ENCODE peak calls at places on chromosomes 7 and 10, in four cellular contexts. One of them, this sample, is unnamed.

GRCh38 chr7:69166979-69167516 is 431.2 kb upstream of the AUTS2 start:
- DNase-seq in heart left ventricle: no peak
- DNase-seq in suprapubic skin: no peak
- DNase-seq in IMR-90: no peak
- DNase-seq in this sample: no peak

GRCh38 chr10:2508971-2509605 is 558.3 kb upstream of the PFKP start:
- DNase-seq in suprapubic skin: no peak
- DNase-seq in heart left ventricle: no peak
- DNase-seq in IMR-90: peak
- DNase-seq in this sample: no peak

GRCh38 chr7:35725280-35725680 is 30.3 kb upstream of the HERPUD2 start:
- DNase-seq in IMR-90: no peak
- DNase-seq in suprapubic skin: no peak
- DNase-seq in heart left ventricle: no peak
- DNase-seq in this sample: no peak

GRCh38 chr10:47243356-47243755 is 56.6 kb upstream of the GDF10 start:
- DNase-seq in suprapubic skin: no peak
- DNase-seq in heart left ventricle: no peak
- DNase-seq in IMR-90: no peak
- DNase-seq in this sample: peak

GRCh38 chr10:77846718-77847311 is 79.7 kb downstream of the DLG5 start:
- DNase-seq in suprapubic skin: peak
- DNase-seq in IMR-90: peak
- DNase-seq in heart left ventricle: peak
- DNase-seq in this sample: peak

GRCh38 chr10:14032406-14032998 is 298.2 kb downstream of the FRMD4A start:
- DNase-seq in heart left ventricle: no peak
- DNase-seq in suprapubic skin: no peak
- DNase-seq in IMR-90: no peak
- DNase-seq in this sample: no peak

GRCh38 chr7:55280031-55280454 is 85.1 kb upstream of the LANCL2 start:
- DNase-seq in heart left ventricle: peak
- DNase-seq in suprapubic skin: no peak
- DNase-seq in IMR-90: peak
- DNase-seq in this sample: peak

GRCh38 chr7:27585781-27586447 is 76.8 kb downstream of the HIBADH start:
- DNase-seq in heart left ventricle: no peak
- DNase-seq in IMR-90: no peak
- DNase-seq in suprapubic skin: no peak
- DNase-seq in this sample: no peak

GRCh38 chr10:78210976-78211375 is 177.3 kb downstream of the RPS24 start:
- DNase-seq in IMR-90: no peak
- DNase-seq in heart left ventricle: no peak
- DNase-seq in suprapubic skin: no peak
- DNase-seq in this sample: no peak

GRCh38 chr7:134367956-134368749 is 51.4 kb upstream of the SLC35B4 start:
- DNase-seq in heart left ventricle: no peak
- DNase-seq in IMR-90: no peak
- DNase-seq in suprapubic skin: no peak
- DNase-seq in this sample: no peak

GRCh38 chr10:94545277-94546057 is at the start of gene HELLS:
- DNase-seq in heart left ventricle: peak
- DNase-seq in IMR-90: peak
- DNase-seq in suprapubic skin: peak
- DNase-seq in this sample: peak
- TF ChIP-seq POLR2A in heart left ventricle: no peak
- TF ChIP-seq POLR2A in IMR-90: peak
- TF ChIP-seq POLR2A in suprapubic skin: no peak
- TF ChIP-seq POLR2A in this sample: no peak

DNA sequence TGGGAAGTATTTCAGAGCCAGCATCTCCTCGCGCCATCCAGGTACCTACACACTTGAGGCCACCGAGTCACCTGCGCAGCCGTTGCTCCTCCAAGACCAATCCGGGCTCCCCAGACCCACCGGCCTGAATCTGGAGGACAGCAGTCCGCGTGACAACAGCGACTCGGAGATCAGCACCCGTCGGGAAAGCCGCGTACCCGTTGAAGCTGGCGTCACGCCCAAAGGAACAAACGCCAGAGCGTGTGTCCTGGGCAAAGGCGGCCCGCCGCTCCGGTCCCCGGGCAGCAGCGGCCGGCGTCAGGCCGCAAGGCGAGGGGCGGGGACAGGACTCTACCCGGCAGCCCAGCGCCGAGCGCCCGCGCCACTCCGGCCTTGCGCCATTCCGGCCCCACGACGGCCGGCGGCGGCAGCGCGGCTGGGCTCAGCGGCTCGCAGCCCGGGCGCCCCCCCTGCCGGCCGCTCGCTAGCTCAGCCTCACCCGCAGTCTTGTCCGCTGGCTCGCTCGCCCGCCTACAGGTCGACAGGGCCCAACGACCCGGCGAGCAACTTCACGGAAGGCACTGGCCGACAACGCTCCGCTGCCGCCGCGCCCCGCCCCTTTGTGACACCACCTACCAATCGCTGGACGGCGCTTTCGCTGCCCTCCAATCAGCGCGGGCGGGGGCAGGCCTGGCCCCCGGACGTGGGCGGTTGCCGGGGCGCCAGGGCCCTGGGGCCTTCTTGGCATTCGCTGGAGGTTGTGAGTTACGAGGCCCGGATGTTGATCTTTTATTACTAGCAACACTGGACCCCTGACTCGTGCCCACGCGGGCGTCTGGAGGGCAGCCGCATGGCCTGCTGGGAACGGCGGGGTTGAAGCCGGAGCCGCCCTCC is at the start of gene ZFAND4:
- DNase-seq in heart left ventricle: peak
- DNase-seq in IMR-90: peak
- DNase-seq in suprapubic skin: peak
- DNase-seq in this sample: peak
- TF ChIP-seq POLR2A in heart left ventricle: peak
- TF ChIP-seq POLR2A in IMR-90: peak
- TF ChIP-seq POLR2A in suprapubic skin: peak
- TF ChIP-seq POLR2A in this sample: peak

DNA sequence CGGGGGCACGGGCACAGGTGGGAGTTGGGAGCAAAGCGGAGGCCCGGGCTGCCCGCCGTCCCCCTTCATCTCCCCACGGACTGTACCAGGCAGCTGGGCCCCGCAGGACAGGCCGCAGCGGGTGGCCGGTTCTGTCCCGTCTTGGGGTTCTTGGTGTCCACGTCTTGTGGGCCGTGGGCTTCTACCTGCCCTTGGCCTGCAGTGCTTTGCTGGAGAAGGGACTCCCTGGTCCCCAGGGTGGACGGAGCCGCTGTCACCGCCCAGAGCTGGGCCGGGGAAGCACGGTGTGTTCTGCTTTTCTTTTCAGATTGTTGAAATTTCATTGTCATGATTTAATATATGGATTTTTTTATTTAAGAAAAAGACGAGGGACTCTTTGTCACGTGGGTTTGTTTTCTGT is 11.8 kb downstream of the MAFK start:
- DNase-seq in suprapubic skin: peak
- DNase-seq in heart left ventricle: no peak
- DNase-seq in IMR-90: no peak
- DNase-seq in this sample: no peak
- TF ChIP-seq POLR2A in suprapubic skin: no peak
- TF ChIP-seq POLR2A in heart left ventricle: no peak
- TF ChIP-seq POLR2A in IMR-90: no peak
- TF ChIP-seq POLR2A in this sample: no peak

DNA sequence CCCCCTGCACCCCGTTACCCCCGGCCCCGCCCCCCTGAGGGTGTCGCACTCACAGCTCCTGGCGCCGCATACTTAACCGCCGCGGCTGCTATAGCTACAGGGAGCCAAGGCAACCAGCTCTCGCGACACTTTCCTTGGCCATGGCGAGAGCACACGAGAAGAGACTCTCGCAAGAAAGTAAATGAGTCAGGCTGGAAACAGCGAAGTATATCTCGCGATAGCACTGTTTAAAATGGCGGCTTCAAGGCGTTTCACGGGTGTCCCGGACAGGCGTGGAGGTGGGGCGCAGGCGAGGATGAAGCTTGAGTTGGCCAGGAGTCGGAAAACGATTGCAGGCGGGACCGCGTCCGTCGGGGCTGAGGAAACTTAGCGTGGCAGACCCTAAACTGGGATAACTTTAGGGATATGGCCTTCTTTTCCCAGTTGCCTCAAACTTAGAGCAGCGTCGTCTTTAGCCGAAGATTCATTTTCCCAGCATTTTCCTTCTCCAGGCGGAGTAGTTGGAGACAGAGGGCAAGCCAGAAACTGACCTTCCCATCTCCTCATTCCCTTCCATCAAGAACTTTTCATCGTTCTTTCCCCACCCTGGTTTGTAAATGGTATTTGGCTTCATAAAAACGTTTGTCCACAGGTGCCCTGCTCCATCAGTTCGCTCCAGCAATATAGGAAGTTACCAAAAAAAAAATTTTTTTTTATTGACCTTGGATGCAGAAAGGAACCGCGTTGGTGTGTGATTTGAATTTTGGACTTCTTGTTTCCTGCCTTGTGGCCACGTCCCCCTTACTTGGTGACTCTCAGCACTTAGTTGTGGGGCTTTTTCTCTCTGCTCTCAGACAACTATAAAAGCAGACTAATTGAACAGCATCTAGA is 15.2 kb downstream of the MYOZ1 start:
- DNase-seq in suprapubic skin: peak
- DNase-seq in IMR-90: peak
- DNase-seq in heart left ventricle: peak
- DNase-seq in this sample: peak
- TF ChIP-seq POLR2A in suprapubic skin: peak
- TF ChIP-seq POLR2A in IMR-90: peak
- TF ChIP-seq POLR2A in heart left ventricle: no peak
- TF ChIP-seq POLR2A in this sample: peak

GRCh38 chr10:95562326-95562725 is 1.2 kb upstream of the SORBS1 start:
- DNase-seq in heart left ventricle: no peak
- DNase-seq in IMR-90: no peak
- DNase-seq in suprapubic skin: no peak
- DNase-seq in this sample: no peak

GRCh38 chr10:95559466-95559865 is 1.7 kb downstream of the SORBS1 start:
- DNase-seq in IMR-90: no peak
- DNase-seq in suprapubic skin: no peak
- DNase-seq in heart left ventricle: peak
- DNase-seq in this sample: no peak

GRCh38 chr10:95558593-95559320 is 2.4 kb downstream of the SORBS1 start:
- DNase-seq in heart left ventricle: no peak
- DNase-seq in IMR-90: no peak
- DNase-seq in suprapubic skin: no peak
- DNase-seq in this sample: no peak

GRCh38 chr10:95560288-95561199 is 627 bp downstream of the SORBS1 start:
- DNase-seq in suprapubic skin: peak
- DNase-seq in heart left ventricle: peak
- DNase-seq in IMR-90: peak
- DNase-seq in this sample: peak

DNA sequence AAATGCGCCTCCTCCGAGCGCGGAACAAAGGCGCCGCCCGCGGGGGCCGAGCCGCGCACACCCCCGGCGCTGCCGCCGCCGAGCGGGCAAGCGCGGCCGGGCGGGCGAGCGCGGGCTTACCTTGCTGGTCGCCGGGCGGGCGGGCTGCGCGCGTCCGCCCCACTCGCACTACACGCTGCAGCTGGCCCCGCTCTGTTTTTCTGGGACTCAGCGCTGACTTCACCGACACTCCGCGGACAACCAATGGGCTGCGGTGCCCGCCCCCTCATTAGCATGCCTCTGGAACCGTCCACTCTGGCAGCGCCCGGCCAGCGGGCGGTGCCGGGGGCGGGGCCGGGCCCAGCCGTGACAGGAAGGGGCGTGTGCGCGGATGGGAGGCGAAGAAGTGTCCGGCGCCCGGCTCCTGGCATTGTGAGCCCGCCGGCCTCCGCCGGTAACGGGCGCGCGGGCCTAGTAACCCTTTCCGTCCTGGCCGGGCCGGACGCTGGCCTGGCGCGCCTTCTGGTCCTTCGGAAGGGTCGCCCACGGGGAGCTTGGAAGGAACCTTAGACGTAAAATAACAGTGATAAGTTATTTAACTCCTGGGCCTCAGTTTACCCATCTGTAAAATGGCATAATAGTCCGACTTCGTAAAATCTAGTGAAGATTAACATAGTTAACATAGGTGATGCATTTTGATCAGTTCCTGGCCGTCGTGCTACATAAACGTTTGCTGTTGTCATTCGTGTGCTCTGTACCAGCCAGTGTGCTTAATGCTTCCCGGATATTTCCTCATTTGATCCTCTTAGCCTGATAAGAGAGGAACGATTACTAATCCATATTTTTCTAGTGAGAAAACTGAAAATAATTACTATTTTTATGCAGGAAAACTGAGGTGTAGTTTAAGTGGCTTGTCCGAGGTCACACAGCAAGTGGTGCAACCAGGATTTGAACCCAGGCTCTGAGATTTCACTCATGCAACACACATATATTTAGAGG is at the start of gene SORBS1:
- DNase-seq in IMR-90: peak
- DNase-seq in suprapubic skin: peak
- DNase-seq in heart left ventricle: peak
- DNase-seq in this sample: peak
- TF ChIP-seq POLR2A in IMR-90: peak
- TF ChIP-seq POLR2A in suprapubic skin: peak
- TF ChIP-seq POLR2A in heart left ventricle: peak
- TF ChIP-seq POLR2A in this sample: peak

GRCh38 chr7:128793184-128793552 is 1.4 kb downstream of the CCDC136 start:
- DNase-seq in suprapubic skin: no peak
- DNase-seq in heart left ventricle: no peak
- DNase-seq in IMR-90: no peak
- DNase-seq in this sample: no peak

GRCh38 chr7:128791968-128792319 is at the start of gene CCDC136:
- DNase-seq in IMR-90: peak
- DNase-seq in heart left ventricle: no peak
- DNase-seq in suprapubic skin: no peak
- DNase-seq in this sample: no peak

GRCh38 chr7:128792471-128793183 is 859 bp downstream of the CCDC136 start:
- DNase-seq in IMR-90: no peak
- DNase-seq in suprapubic skin: peak
- DNase-seq in heart left ventricle: peak
- DNase-seq in this sample: no peak

GRCh38 chr7:128790297-128791037 is 1.3 kb upstream of the CCDC136 start:
- DNase-seq in heart left ventricle: no peak
- DNase-seq in suprapubic skin: no peak
- DNase-seq in IMR-90: no peak
- DNase-seq in this sample: no peak

DNA sequence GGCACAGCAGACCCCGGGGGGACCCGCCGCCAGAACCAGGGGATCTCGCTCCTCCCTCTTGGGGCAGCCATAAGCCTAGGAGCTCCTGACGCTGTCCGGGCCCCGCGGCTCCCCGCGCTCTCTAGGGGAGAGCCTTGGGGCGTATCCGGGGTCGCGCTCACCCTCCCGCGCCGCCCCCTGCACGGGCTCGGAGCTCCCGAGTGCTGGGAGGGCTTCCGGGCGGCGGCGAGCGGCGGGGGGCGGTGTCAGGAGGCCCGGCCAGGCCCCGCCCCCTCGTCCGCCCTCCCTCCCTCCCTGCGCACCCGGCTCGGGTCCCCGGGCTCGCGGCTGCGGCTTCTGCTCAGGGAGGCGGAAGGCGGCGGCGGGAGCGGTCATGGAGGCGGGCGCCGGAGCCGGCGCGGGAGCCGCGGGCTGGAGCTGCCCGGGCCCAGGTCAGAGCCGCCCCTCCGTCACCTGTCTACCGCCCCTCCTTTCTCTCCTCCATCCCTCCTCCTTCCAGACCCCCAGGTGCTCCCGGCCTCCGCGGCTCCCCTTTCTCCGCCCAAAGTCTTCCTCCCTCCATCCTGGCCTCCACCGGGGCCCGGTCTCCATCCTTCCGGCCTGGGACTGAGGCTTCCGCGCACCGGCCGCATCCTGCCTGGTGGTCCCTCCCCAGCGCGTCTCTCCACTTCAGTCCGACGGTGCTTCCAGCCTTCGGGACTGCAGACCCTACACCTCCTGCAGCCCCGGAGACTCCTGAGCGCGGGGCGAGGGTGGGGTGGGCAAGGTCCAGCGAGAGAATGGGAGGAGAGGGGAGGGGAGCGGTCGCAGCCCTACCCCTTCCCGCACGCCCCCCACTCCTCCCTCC is 424 bp upstream of the CCDC136 start:
- DNase-seq in suprapubic skin: peak
- DNase-seq in heart left ventricle: peak
- DNase-seq in IMR-90: peak
- DNase-seq in this sample: peak
- TF ChIP-seq POLR2A in suprapubic skin: no peak
- TF ChIP-seq POLR2A in heart left ventricle: no peak
- TF ChIP-seq POLR2A in IMR-90: no peak
- TF ChIP-seq POLR2A in this sample: peak